ENCODE peak calls at places on chromosomes 4 and X, in eight cellular contexts. Z, D, Y, Q, A, M, U and E are unnamed samples.

GRCh38 chr4:153450545-153450917 is 15.6 kb upstream of the TMEM131L start:
- DNase-seq in Y (no peak), Z (no peak), U (no peak), M (no peak), A (no peak), D (no peak), Q (no peak), E (no peak)

GRCh38 chrX:110402091-110402854 is 43.6 kb downstream of the RTL9 start:
- DNase-seq in A (no peak), U (no peak), Z (peak; percentile 22), Y (no peak), M (no peak), Q (peak; percentile 59), D (no peak), E (no peak)

GRCh38 chr4:133000012-133000411 is 149.1 kb upstream of the PCDH10 start:
- DNase-seq in Z (no peak), A (no peak), Y (peak; percentile 95), Q (no peak), M (no peak), U (no peak), D (no peak), E (no peak)

GRCh38 chr4:174284181-174284886 is 623 bp downstream of the CEP44 start:
- DNase-seq in U (no peak), A (peak; percentile 7), M (no peak), D (no peak), Y (peak; percentile 74), Z (no peak), Q (no peak), E (no peak)

GRCh38 chrX:104618106-104618895 is 52.3 kb downstream of the IL1RAPL2 start:
- DNase-seq in Q (no peak), D (no peak), Y (no peak), Z (no peak), A (no peak), M (no peak), U (no peak), E (no peak)

GRCh38 chr4:87739494-87739893 is 59.9 kb upstream of the IBSP start:
- DNase-seq in Q (no peak), A (no peak), Y (no peak), Z (no peak), D (no peak), M (no peak), U (no peak), E (no peak)

GRCh38 chr4:81905966-81906365 is 434.3 kb upstream of the RASGEF1B start:
- DNase-seq in D (no peak), Y (no peak), A (no peak), M (no peak), Q (no peak), Z (no peak), U (no peak), E (no peak)

GRCh38 chr4:5139141-5139540 is 87.9 kb downstream of the STK32B start:
- DNase-seq in Z (no peak), A (no peak), U (peak; percentile 87), Q (no peak), Y (no peak), M (no peak), D (no peak), E (no peak)

GRCh38 chr4:140163029-140163810 is 9.2 kb upstream of the MAML3 start:
- DNase-seq in Q (no peak), Y (peak; percentile 91), D (peak; percentile 74), A (peak; percentile 73), U (no peak), M (no peak), Z (peak; percentile 70), E (no peak)

GRCh38 chr4:147994491-147995385 is 262.9 kb downstream of the ARHGAP10 start:
- DNase-seq in A (no peak), M (no peak), Z (no peak), D (no peak), Q (no peak), U (no peak), Y (peak; percentile 75), E (no peak)

GRCh38 chrX:25020391-25021131 is 4.8 kb upstream of the ARX start:
- DNase-seq in D (peak; percentile 76), U (no peak), M (no peak), Z (no peak), Q (no peak), A (peak; percentile 5), Y (no peak), E (no peak)
- TF ChIP-seq POLR2A in D (no peak), U (no peak), M (no peak), Z (no peak), Q (no peak), A (no peak), Y (no peak), E (no peak)

GRCh38 chr4:185654965-185655554 is 119.8 kb upstream of the PDLIM3 start:
- DNase-seq in D (no peak), A (peak; percentile 32), Q (no peak), Z (no peak), Y (no peak), U (no peak), M (no peak), E (no peak)

GRCh38 chr4:185654311-185654710 is 119.0 kb upstream of the PDLIM3 start:
- DNase-seq in D (no peak), A (no peak), Y (no peak), Q (no peak), Z (no peak), M (no peak), U (no peak), E (no peak)

GRCh38 chr4:185657699-185658098 is 122.4 kb upstream of the PDLIM3 start:
- DNase-seq in U (no peak), A (no peak), Z (no peak), Y (peak; percentile 9), D (no peak), Q (no peak), M (no peak), E (no peak)

GRCh38 chr4:185657191-185657590 is 121.9 kb upstream of the PDLIM3 start:
- DNase-seq in U (no peak), D (no peak), Y (no peak), A (no peak), Q (no peak), M (no peak), Z (no peak), E (no peak)

GRCh38 chr4:185656467-185656890 is 121.2 kb upstream of the PDLIM3 start:
- DNase-seq in Y (peak; percentile 61), M (no peak), Z (no peak), A (peak; percentile 80), U (no peak), Q (no peak), D (peak; percentile 70), E (no peak)
- TF ChIP-seq POLR2A in Y (no peak), M (no peak), Z (no peak), A (peak; percentile 77), U (no peak), Q (no peak), D (no peak), E (no peak)

GRCh38 chrX:154368630-154369452 is 5.6 kb downstream of the FLNA start:
- DNase-seq in Z (peak; percentile 91), D (peak; percentile 83), U (peak; percentile 92), A (peak; percentile 92), M (peak; percentile 84), Y (peak; percentile 74), Q (no peak), E (peak; percentile 71)
- TF ChIP-seq POLR2A in Z (no peak), D (peak; percentile 13), U (no peak), A (peak; percentile 48), M (no peak), Y (peak; percentile 59), Q (no peak), E (no peak)

DNA sequence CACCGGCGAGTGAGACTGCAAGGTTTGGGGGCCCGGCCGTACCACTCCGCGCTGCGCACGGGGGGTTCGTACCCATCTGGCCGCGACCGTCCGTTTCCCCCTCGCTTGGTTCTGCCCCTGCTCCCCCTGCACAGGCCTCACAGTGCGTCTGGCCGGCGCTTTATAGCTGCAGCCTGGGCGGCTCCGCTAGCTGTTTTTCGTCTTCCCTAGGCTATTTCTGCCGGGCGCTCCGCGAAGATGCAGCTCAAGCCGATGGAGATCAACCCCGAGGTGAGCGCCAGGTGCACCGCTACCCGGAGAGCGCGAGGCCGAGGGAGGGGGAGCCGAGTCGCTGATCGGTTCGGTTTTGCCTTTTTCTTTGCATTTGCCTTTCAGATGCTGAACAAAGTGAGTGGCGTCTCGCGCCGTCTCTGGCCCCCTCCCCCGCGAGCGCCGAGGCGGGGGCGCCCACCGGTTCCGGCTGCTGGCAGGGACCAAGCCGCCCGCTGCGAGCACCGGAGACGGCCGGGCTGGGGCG is at the start of gene UCHL1:
- DNase-seq in D (peak; percentile 76), U (no peak), Q (no peak), Y (peak; percentile 62), A (peak; percentile 8), M (no peak), Z (no peak), E (peak; percentile 21)
- TF ChIP-seq POLR2A in D (peak; percentile 14), U (no peak), Q (no peak), Y (peak; percentile 92), A (no peak), M (no peak), Z (no peak), E (no peak)

GRCh38 chrX:71214604-71215334 is 8.3 kb upstream of the GJB1 start:
- DNase-seq in U (no peak), D (no peak), Y (no peak), Q (no peak), Z (no peak), M (no peak), A (no peak), E (peak; percentile 93)
- TF ChIP-seq POLR2A in U (no peak), D (no peak), Y (no peak), Q (no peak), Z (no peak), M (no peak), A (no peak), E (peak; percentile 86)

GRCh38 chr4:177070533-177070932 is 239.1 kb upstream of the NEIL3 start:
- DNase-seq in A (no peak), Z (no peak), D (no peak), Y (no peak), U (no peak), Q (no peak), M (no peak), E (no peak)
- TF ChIP-seq POLR2A in A (no peak), Z (no peak), D (no peak), Y (no peak), U (no peak), Q (no peak), M (no peak), E (no peak)